ENCODE peak calls at places on chromosome 16, in six cellular contexts. A is HepG2, P is stomach, M is K562, B is transverse colon, T is SK-N-SH. V is an unnamed sample.

GRCh38 chr16:62913924-62914323 is 877.7 kb upstream of the CDH8 start:
- DNase-seq in T (no peak), P (no peak), B (no peak), M (no peak), A (no peak), V (no peak)

GRCh38 chr16:56350491-56351405 is 74.6 kb downstream of the AMFR start:
- DNase-seq in P (no peak), M (no peak), A (no peak), B (no peak), T (no peak), V (no peak)

GRCh38 chr16:19874816-19875546 is 9.7 kb downstream of the GPRC5B start:
- DNase-seq in P (no peak), T (no peak), M (no peak), B (no peak), A (no peak), V (no peak)

GRCh38 chr16:2486645-2487516 is 12.0 kb downstream of the TBC1D24 start:
- DNase-seq in M (no peak), A (no peak), B (peak), P (peak), T (no peak), V (peak)

GRCh38 chr16:64695684-64696083 is 426.2 kb downstream of the CDH11 start:
- DNase-seq in M (no peak), T (no peak), A (no peak), P (no peak), B (no peak), V (no peak)

GRCh38 chr16:11089504-11090124 is 145.2 kb downstream of the CLEC16A start:
- DNase-seq in P (peak), B (peak), M (no peak), T (no peak), A (no peak), V (no peak)

GRCh38 chr16:51140112-51140511 is 11.0 kb downstream of the SALL1 start:
- DNase-seq in B (no peak), M (no peak), A (no peak), T (peak), P (no peak), V (no peak)

GRCh38 chr16:55572439-55572838 is 6.0 kb downstream of the CAPNS2 start:
- DNase-seq in M (no peak), P (no peak), B (no peak), A (no peak), T (no peak), V (no peak)

GRCh38 chr16:30984669-30985400 is at the start of gene HSD3B7:
- DNase-seq in T (peak), B (peak), P (peak), A (peak), M (peak), V (peak)

GRCh38 chr16:47887496-47887895 is 268.3 kb downstream of the ABCC12 start:
- DNase-seq in P (no peak), T (no peak), M (no peak), B (no peak), A (no peak), V (no peak)

GRCh38 chr16:1141201-1141600 is 11.7 kb upstream of the CACNA1H start:
- DNase-seq in M (no peak), T (no peak), B (no peak), P (no peak), A (no peak), V (no peak)

GRCh38 chr16:3099732-3100499 is 822 bp upstream of the ZSCAN10 start:
- DNase-seq in A (peak), M (peak), T (peak), P (peak), B (peak), V (peak)

GRCh38 chr16:63100082-63100481 is 1063.8 kb upstream of the CDH8 start:
- DNase-seq in M (no peak), T (no peak), A (no peak), P (no peak), B (no peak), V (no peak)

GRCh38 chr16:53509906-53510703 is 7.1 kb upstream of the AKTIP start:
- DNase-seq in A (peak), T (peak), B (peak), P (peak), M (peak), V (peak)

GRCh38 chr16:11253009-11253994 is 2.7 kb downstream of the SOCS1 start:
- DNase-seq in M (peak), P (no peak), A (no peak), T (no peak), B (no peak), V (no peak)

GRCh38 chr16:83971165-83972130 is 3.4 kb downstream of the NECAB2 start:
- DNase-seq in A (no peak), P (no peak), B (no peak), T (no peak), M (no peak), V (no peak)

GRCh38 chr16:81224836-81225235 is 13.7 kb upstream of the BCO1 start:
- DNase-seq in P (no peak), T (no peak), M (no peak), A (no peak), B (no peak), V (no peak)

GRCh38 chr16:72469932-72470331 is 298.0 kb upstream of the PMFBP1 start:
- DNase-seq in B (no peak), A (peak), T (no peak), P (no peak), M (no peak), V (no peak)

GRCh38 chr16:35557731-35558130 is 2098.3 kb downstream of the TP53TG3F start:
- DNase-seq in A (no peak), M (no peak), P (no peak), T (no peak), B (no peak), V (no peak)

GRCh38 chr16:3656491-3657468 is 2.3 kb downstream of the DNASE1 start:
- DNase-seq in M (no peak), A (no peak), B (no peak), T (no peak), P (no peak), V (no peak)

GRCh38 chr16:67155305-67156145 is 4.2 kb downstream of the TRADD start:
- DNase-seq in T (peak), M (peak), B (peak), P (peak), A (peak), V (peak)
- H3K4me3 ChIP-seq in T (peak), M (no peak), B (peak), P (no peak), A (peak), V (no peak)

DNA sequence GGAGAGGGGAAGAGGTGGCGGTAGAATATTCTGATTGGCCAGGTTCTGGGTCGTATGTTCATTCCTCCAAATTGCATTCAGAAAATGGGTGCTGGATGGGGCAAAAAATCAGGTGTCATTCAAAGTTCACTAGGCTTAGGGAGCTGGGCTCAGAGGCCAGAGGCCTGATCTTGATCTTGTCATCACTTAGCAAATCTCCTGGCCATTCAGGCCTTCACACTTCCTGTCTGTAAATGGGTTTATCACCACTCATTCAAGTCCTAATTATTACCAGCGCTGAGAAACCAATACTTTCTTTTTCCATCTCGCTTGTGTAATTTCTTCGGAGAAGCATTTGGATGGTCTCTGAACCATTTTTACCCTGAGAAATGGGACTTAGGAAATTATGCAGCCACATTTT is 50.8 kb downstream of the BMERB1 start:
- DNase-seq in B (no peak), M (no peak), A (no peak), P (no peak), T (no peak), V (no peak)
- TF ChIP-seq POLR2AphosphoS5 in B (no peak), M (no peak), A (no peak), P (no peak), T (no peak), V (no peak)

GRCh38 chr16:28990375-28991040 is 5.7 kb downstream of the LAT start:
- DNase-seq in A (no peak), P (no peak), B (no peak), M (no peak), T (no peak), V (no peak)
- H3K4me3 ChIP-seq in A (no peak), P (no peak), B (no peak), M (no peak), T (no peak), V (no peak)

GRCh38 chr16:89555265-89555664 is 5.2 kb upstream of the RPL13 start:
- DNase-seq in T (no peak), A (no peak), B (no peak), P (no peak), M (no peak), V (no peak)

GRCh38 chr16:89556750-89557149 is 3.7 kb upstream of the RPL13 start:
- DNase-seq in T (no peak), P (no peak), M (no peak), B (no peak), A (no peak), V (no peak)

GRCh38 chr16:89557936-89558490 is 2.5 kb upstream of the RPL13 start:
- DNase-seq in B (no peak), P (no peak), T (no peak), M (no peak), A (no peak), V (no peak)

GRCh38 chr16:89555780-89556179 is 4.7 kb upstream of the RPL13 start:
- DNase-seq in T (no peak), M (no peak), P (no peak), B (no peak), A (no peak), V (no peak)

GRCh38 chr16:89557230-89557935 is 3.1 kb upstream of the RPL13 start:
- DNase-seq in B (peak), M (peak), P (peak), T (peak), A (peak), V (peak)
- TF ChIP-seq POLR2AphosphoS5 in B (no peak), M (no peak), P (no peak), T (no peak), A (no peak), V (peak)

GRCh38 chr16:4833584-4833983 is 13.5 kb downstream of the GLYR1 start:
- DNase-seq in A (no peak), T (no peak), M (no peak), B (no peak), P (no peak), V (no peak)
- H3K4me3 ChIP-seq in A (no peak), T (no peak), M (no peak), B (no peak), P (no peak), V (no peak)

DNA sequence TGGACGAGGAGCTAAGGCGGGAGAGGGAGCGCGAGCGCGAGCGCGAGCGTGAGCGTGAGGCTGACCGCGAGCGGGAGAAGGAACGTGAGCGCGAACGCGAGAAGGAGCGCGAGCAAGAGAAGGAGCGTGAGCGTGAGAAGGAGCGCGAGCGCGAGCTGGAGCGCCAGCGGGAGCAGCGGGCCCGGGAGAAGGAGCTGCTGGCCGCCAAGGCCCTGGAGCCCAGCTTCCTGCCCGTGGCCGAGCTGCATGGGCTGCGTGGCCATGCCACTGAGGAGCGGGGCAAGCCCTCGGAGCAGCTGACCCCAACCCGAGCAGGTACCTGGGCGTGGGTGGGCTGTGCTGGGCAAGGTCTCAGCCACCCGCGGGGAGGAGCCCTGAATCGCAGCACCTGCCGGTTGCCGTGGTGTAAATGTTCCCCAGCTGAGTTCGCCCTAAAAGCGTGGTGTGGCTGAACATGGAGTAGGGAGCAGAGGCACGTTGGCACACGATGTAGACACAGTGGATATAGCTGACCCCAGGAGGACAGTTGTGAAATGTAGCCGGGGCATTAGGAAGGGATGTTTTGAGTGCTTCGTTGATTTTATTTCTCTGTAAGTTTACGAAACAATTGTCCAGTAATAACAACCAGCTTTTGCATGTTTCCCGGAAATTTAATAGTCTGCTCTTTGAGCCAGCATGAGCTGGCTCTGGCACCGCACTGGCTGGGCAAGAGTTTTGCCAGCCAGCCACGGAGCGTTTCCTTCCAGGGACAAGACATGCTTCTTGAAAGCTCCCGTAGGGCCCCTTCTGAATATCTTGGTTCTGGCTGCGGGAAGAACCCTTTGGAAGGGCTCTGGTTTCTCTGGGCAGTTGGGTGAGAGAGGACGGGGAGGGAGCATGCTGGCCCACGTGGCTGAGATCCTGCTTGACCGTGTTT is 32.1 kb downstream of the GINS2 start:
- DNase-seq in P (no peak), A (no peak), B (no peak), M (no peak), T (no peak), V (no peak)
- TF ChIP-seq POLR2AphosphoS5 in P (no peak), A (no peak), B (no peak), M (no peak), T (no peak), V (no peak)

GRCh38 chr16:69924041-69924775 is 26.9 kb upstream of the CLEC18A start:
- DNase-seq in P (no peak), B (no peak), T (no peak), A (no peak), M (no peak), V (no peak)
- H3K4me3 ChIP-seq in P (no peak), B (no peak), T (no peak), A (no peak), M (no peak), V (no peak)